ENCODE peak calls at places on chromosomes 2 and 18, in six cellular contexts. C, N, R, S, F and O are unnamed samples.

GRCh38 chr2:191152841-191153240 is 2.0 kb upstream of the STAT4 start:
- DNase-seq in C (no peak), N (peak; percentile 68), R (peak; percentile 67), S (no peak), F (no peak), O (no peak)

GRCh38 chr2:204948364-204948763 is 403.1 kb downstream of the PARD3B start:
- DNase-seq in C (no peak), N (peak; percentile 78), R (no peak), S (no peak), F (no peak), O (no peak)

GRCh38 chr2:84969511-84970265 is 1.3 kb upstream of the KCMF1 start:
- DNase-seq in C (no peak), N (peak; percentile 78), R (no peak), S (peak; percentile 10), F (no peak), O (peak; percentile 64)

GRCh38 chr2:21972580-21972979 is 848.8 kb downstream of the TDRD15 start:
- DNase-seq in C (no peak), N (no peak), R (no peak), S (no peak), F (no peak), O (no peak)

GRCh38 chr18:76821356-76821874 is 942 bp upstream of the ZNF236 start:
- DNase-seq in C (no peak), N (peak; percentile 65), R (peak; percentile 21), S (no peak), F (no peak), O (no peak)

GRCh38 chr2:46163031-46163430 is 134.2 kb upstream of the EPAS1 start:
- DNase-seq in C (no peak), N (no peak), R (no peak), S (no peak), F (no peak), O (no peak)

GRCh38 chr2:234142530-234142929 is 92.0 kb downstream of the SPP2 start:
- DNase-seq in C (no peak), N (no peak), R (no peak), S (no peak), F (no peak), O (no peak)

GRCh38 chr2:64455031-64455332 is 1.0 kb downstream of the LGALSL start:
- DNase-seq in C (peak; percentile 32), N (no peak), R (no peak), S (no peak), F (no peak), O (no peak)

GRCh38 chr2:179106342-179107178 is 56.6 kb upstream of the CCDC141 start:
- DNase-seq in C (peak; percentile 2), N (no peak), R (peak; percentile 94), S (no peak), F (peak; percentile 68), O (no peak)

GRCh38 chr2:120587997-120588336 is 147.7 kb upstream of the GLI2 start:
- DNase-seq in C (no peak), N (no peak), R (no peak), S (no peak), F (no peak), O (no peak)